ENCODE peak calls at places on chromosome 22, in six cellular contexts. F, V, U, G, Z and R are unnamed samples.

GRCh38 chr22:35919002-35919542 is 109.6 kb downstream of the RBFOX2 start:
- DNase-seq in F (no peak), V (no peak), U (no peak), G (no peak), Z (no peak), R (no peak)

GRCh38 chr22:37533995-37534394 is 14.8 kb upstream of the CARD10 start:
- DNase-seq in F (peak; percentile 1), V (no peak), U (peak; percentile 88), G (no peak), Z (no peak), R (peak; percentile 5)

GRCh38 chr22:33921576-33922181 is 1.4 kb upstream of the LARGE1 start:
- DNase-seq in F (no peak), V (peak; percentile 52), U (peak; percentile 68), G (peak; percentile 52), Z (no peak), R (peak; percentile 53)

GRCh38 chr22:46085831-46086576 is 64.3 kb upstream of the PPARA start:
- DNase-seq in F (no peak), V (peak; percentile 81), U (peak; percentile 86), G (no peak), Z (no peak), R (no peak)

GRCh38 chr22:17064498-17065100 is 20.2 kb upstream of the IL17RA start:
- DNase-seq in F (no peak), V (no peak), U (no peak), G (no peak), Z (no peak), R (no peak)

GRCh38 chr22:22358686-22359085 is 114.1 kb downstream of the VPREB1 start:
- DNase-seq in F (no peak), V (no peak), U (no peak), G (no peak), Z (no peak), R (no peak)

GRCh38 chr22:25955323-25955722 is 213.3 kb downstream of the MYO18B start:
- DNase-seq in F (no peak), V (no peak), U (no peak), G (no peak), Z (no peak), R (no peak)

GRCh38 chr22:49956418-49956770 is 4.2 kb upstream of the PIM3 start:
- DNase-seq in F (no peak), V (no peak), U (no peak), G (no peak), Z (no peak), R (no peak)

GRCh38 chr22:20384171-20384570 is 9.8 kb upstream of the ZNF74 start:
- DNase-seq in F (no peak), V (no peak), U (no peak), G (no peak), Z (no peak), R (no peak)

GRCh38 chr22:35538801-35539321 is 1.8 kb upstream of the RASD2 start:
- DNase-seq in F (no peak), V (no peak), U (no peak), G (no peak), Z (no peak), R (no peak)

GRCh38 chr22:36291831-36292740 is 39.2 kb downstream of the APOL1 start:
- DNase-seq in F (no peak), V (no peak), U (no peak), G (no peak), Z (no peak), R (no peak)

GRCh38 chr22:29719894-29720645 is at the start of gene CABP7:
- DNase-seq in F (no peak), V (no peak), U (no peak), G (no peak), Z (no peak), R (no peak)

GRCh38 chr22:31148953-31149627 is 8.8 kb upstream of the PLA2G3 start:
- DNase-seq in F (peak; percentile 25), V (peak; percentile 78), U (peak; percentile 67), G (peak; percentile 53), Z (no peak), R (peak; percentile 8)

GRCh38 chr22:32919629-32920028 is 118.1 kb downstream of the TIMP3 start:
- DNase-seq in F (no peak), V (no peak), U (no peak), G (no peak), Z (no peak), R (no peak)

GRCh38 chr22:26669060-26669481 is 11.7 kb downstream of the MIAT start:
- DNase-seq in F (no peak), V (no peak), U (no peak), G (no peak), Z (no peak), R (no peak)

GRCh38 chr22:43616645-43617044 is 195.5 kb downstream of the EFCAB6 start:
- DNase-seq in F (no peak), V (no peak), U (no peak), G (no peak), Z (no peak), R (peak; percentile 2)

GRCh38 chr22:50190182-50190951 is 4.7 kb downstream of the TRABD start:
- DNase-seq in F (no peak), V (peak; percentile 68), U (peak; percentile 55), G (peak; percentile 39), Z (peak; percentile 72), R (peak; percentile 64)

GRCh38 chr22:46004105-46004866 is 27.3 kb upstream of the WNT7B start:
- DNase-seq in F (no peak), V (no peak), U (no peak), G (no peak), Z (peak; percentile 17), R (peak; percentile 25)

GRCh38 chr22:42743501-42743991 is 22.9 kb upstream of the A4GALT start:
- DNase-seq in F (no peak), V (peak; percentile 43), U (no peak), G (no peak), Z (no peak), R (no peak)

GRCh38 chr22:32823024-32823730 is 21.7 kb downstream of the TIMP3 start:
- DNase-seq in F (no peak), V (no peak), U (peak; percentile 48), G (no peak), Z (no peak), R (no peak)

GRCh38 chr22:22463855-22464540 is 44.5 kb downstream of the ZNF280B start:
- DNase-seq in F (peak; percentile 31), V (peak; percentile 44), U (peak; percentile 40), G (peak; percentile 31), Z (peak; percentile 21), R (peak; percentile 37)

GRCh38 chr22:48051796-48052620 is 1289.6 kb downstream of the TBC1D22A start:
- DNase-seq in F (no peak), V (no peak), U (no peak), G (no peak), Z (no peak), R (no peak)

GRCh38 chr22:47189056-47189916 is 426.8 kb downstream of the TBC1D22A start:
- DNase-seq in F (no peak), V (no peak), U (no peak), G (no peak), Z (no peak), R (no peak)

GRCh38 chr22:46076651-46077339 is 73.5 kb upstream of the PPARA start:
- DNase-seq in F (no peak), V (peak; percentile 44), U (peak; percentile 86), G (no peak), Z (no peak), R (no peak)

GRCh38 chr22:39448205-39449054 is 8.4 kb upstream of the MGAT3 start:
- DNase-seq in F (no peak), V (peak; percentile 34), U (no peak), G (no peak), Z (no peak), R (no peak)

GRCh38 chr22:50523806-50524663 is 1.4 kb downstream of the SCO2 start:
- DNase-seq in F (no peak), V (no peak), U (no peak), G (no peak), Z (no peak), R (no peak)

GRCh38 chr22:29524440-29525191 is 28.9 kb downstream of the THOC5 start:
- DNase-seq in F (no peak), V (peak; percentile 57), U (peak; percentile 25), G (no peak), Z (no peak), R (peak; percentile 38)

GRCh38 chr22:45553333-45554039 is 50.8 kb downstream of the FBLN1 start:
- DNase-seq in F (peak; percentile 37), V (peak; percentile 80), U (peak; percentile 87), G (peak; percentile 49), Z (peak; percentile 22), R (peak; percentile 43)

GRCh38 chr22:20131856-20132685 is 467 bp downstream of the ZDHHC8 start:
- DNase-seq in F (no peak), V (no peak), U (no peak), G (no peak), Z (no peak), R (no peak)

GRCh38 chr22:30159561-30160353 is 79.5 kb downstream of the HORMAD2 start:
- DNase-seq in F (no peak), V (peak; percentile 48), U (peak; percentile 82), G (no peak), Z (no peak), R (no peak)

GRCh38 chr22:19555651-19556050 is 31.4 kb upstream of the CLDN5 start:
- DNase-seq in F (no peak), V (no peak), U (no peak), G (no peak), Z (no peak), R (no peak)

GRCh38 chr22:28143206-28143605 is 224.2 kb upstream of the PITPNB start:
- DNase-seq in F (peak; percentile 4), V (no peak), U (peak; percentile 49), G (no peak), Z (no peak), R (no peak)

GRCh38 chr22:38236786-38237185 is 35.0 kb downstream of the MAFF start:
- DNase-seq in F (no peak), V (peak; percentile 79), U (no peak), G (no peak), Z (no peak), R (no peak)

GRCh38 chr22:44380716-44381500 is 68.2 kb upstream of the SHISAL1 start:
- DNase-seq in F (no peak), V (no peak), U (no peak), G (no peak), Z (no peak), R (no peak)

GRCh38 chr22:33271390-33272161 is 213.4 kb upstream of the SYN3 start:
- DNase-seq in F (peak; percentile 29), V (peak; percentile 87), U (peak; percentile 54), G (peak; percentile 43), Z (no peak), R (no peak)

GRCh38 chr22:39179841-39180335 is 27.4 kb upstream of the CBX7 start:
- DNase-seq in F (no peak), V (no peak), U (no peak), G (no peak), Z (no peak), R (no peak)

GRCh38 chr22:47259990-47260389 is 497.5 kb downstream of the TBC1D22A start:
- DNase-seq in F (no peak), V (no peak), U (no peak), G (no peak), Z (no peak), R (no peak)

GRCh38 chr22:30221121-30221992 is 25.2 kb downstream of the LIF start:
- DNase-seq in F (no peak), V (no peak), U (no peak), G (no peak), Z (peak; percentile 45), R (no peak)

GRCh38 chr22:38750104-38750503 is 5.7 kb downstream of the SUN2 start:
- DNase-seq in F (no peak), V (no peak), U (no peak), G (no peak), Z (no peak), R (no peak)